ENCODE peak calls at places on chromosome 15, in nine cellular contexts. One of them, this sample, is unnamed.

GRCh38 chr15:99306694-99307338 is 55.5 kb downstream of the LRRC28 start:
- DNase-seq in HuH-7: no peak
- DNase-seq in ELF-1: no peak
- DNase-seq in heart left ventricle: peak
- DNase-seq in mucosa of gallbladder: peak
- DNase-seq in NCI-H460: no peak
- DNase-seq in thyroid gland: peak
- DNase-seq in COLO829: no peak
- DNase-seq in caudate nucleus: no peak
- DNase-seq in this sample: no peak

GRCh38 chr15:52855157-52855556 is 65.0 kb upstream of the ONECUT1 start:
- DNase-seq in mucosa of gallbladder: no peak
- DNase-seq in caudate nucleus: no peak
- DNase-seq in COLO829: no peak
- DNase-seq in thyroid gland: no peak
- DNase-seq in HuH-7: no peak
- DNase-seq in heart left ventricle: no peak
- DNase-seq in NCI-H460: no peak
- DNase-seq in ELF-1: no peak
- DNase-seq in this sample: no peak

GRCh38 chr15:35427091-35427490 is 118.9 kb downstream of the DPH6 start:
- DNase-seq in NCI-H460: peak
- DNase-seq in caudate nucleus: no peak
- DNase-seq in HuH-7: no peak
- DNase-seq in mucosa of gallbladder: no peak
- DNase-seq in heart left ventricle: no peak
- DNase-seq in thyroid gland: no peak
- DNase-seq in COLO829: no peak
- DNase-seq in ELF-1: no peak
- DNase-seq in this sample: no peak

GRCh38 chr15:40831861-40832260 is 3.4 kb upstream of the PPP1R14D start:
- DNase-seq in caudate nucleus: no peak
- DNase-seq in NCI-H460: no peak
- DNase-seq in thyroid gland: no peak
- DNase-seq in COLO829: no peak
- DNase-seq in ELF-1: no peak
- DNase-seq in mucosa of gallbladder: no peak
- DNase-seq in HuH-7: no peak
- DNase-seq in heart left ventricle: no peak
- DNase-seq in this sample: no peak

GRCh38 chr15:73333001-73333400 is 35.8 kb downstream of the HCN4 start:
- DNase-seq in NCI-H460: no peak
- DNase-seq in thyroid gland: no peak
- DNase-seq in caudate nucleus: no peak
- DNase-seq in HuH-7: no peak
- DNase-seq in COLO829: no peak
- DNase-seq in mucosa of gallbladder: no peak
- DNase-seq in ELF-1: no peak
- DNase-seq in heart left ventricle: no peak
- DNase-seq in this sample: no peak

GRCh38 chr15:59537384-59537783 is 74.2 kb upstream of the GCNT3 start:
- DNase-seq in mucosa of gallbladder: no peak
- DNase-seq in caudate nucleus: no peak
- DNase-seq in NCI-H460: no peak
- DNase-seq in COLO829: no peak
- DNase-seq in thyroid gland: no peak
- DNase-seq in ELF-1: no peak
- DNase-seq in heart left ventricle: no peak
- DNase-seq in HuH-7: no peak
- DNase-seq in this sample: no peak

GRCh38 chr15:57109005-57109404 is 190.6 kb downstream of the TCF12 start:
- DNase-seq in ELF-1: no peak
- DNase-seq in NCI-H460: no peak
- DNase-seq in caudate nucleus: no peak
- DNase-seq in HuH-7: no peak
- DNase-seq in COLO829: no peak
- DNase-seq in mucosa of gallbladder: no peak
- DNase-seq in thyroid gland: no peak
- DNase-seq in heart left ventricle: no peak
- DNase-seq in this sample: no peak

GRCh38 chr15:91885714-91886265 is 32.3 kb downstream of the SLCO3A1 start:
- DNase-seq in caudate nucleus: no peak
- DNase-seq in NCI-H460: no peak
- DNase-seq in ELF-1: peak
- DNase-seq in HuH-7: no peak
- DNase-seq in COLO829: no peak
- DNase-seq in heart left ventricle: no peak
- DNase-seq in mucosa of gallbladder: no peak
- DNase-seq in thyroid gland: no peak
- DNase-seq in this sample: no peak

GRCh38 chr15:46768287-46768686 is 949.0 kb upstream of the SEMA6D start:
- DNase-seq in mucosa of gallbladder: no peak
- DNase-seq in NCI-H460: no peak
- DNase-seq in HuH-7: no peak
- DNase-seq in heart left ventricle: no peak
- DNase-seq in COLO829: no peak
- DNase-seq in thyroid gland: no peak
- DNase-seq in caudate nucleus: no peak
- DNase-seq in ELF-1: peak
- DNase-seq in this sample: peak

GRCh38 chr15:65791335-65792129 is 561 bp downstream of the DENND4A start:
- DNase-seq in NCI-H460: no peak
- DNase-seq in mucosa of gallbladder: peak
- DNase-seq in HuH-7: peak
- DNase-seq in thyroid gland: peak
- DNase-seq in COLO829: no peak
- DNase-seq in caudate nucleus: peak
- DNase-seq in heart left ventricle: peak
- DNase-seq in ELF-1: peak
- DNase-seq in this sample: peak

GRCh38 chr15:96181873-96182301 is 148.6 kb upstream of the NR2F2 start:
- DNase-seq in ELF-1: no peak
- DNase-seq in NCI-H460: no peak
- DNase-seq in heart left ventricle: peak
- DNase-seq in HuH-7: no peak
- DNase-seq in mucosa of gallbladder: peak
- DNase-seq in COLO829: no peak
- DNase-seq in thyroid gland: no peak
- DNase-seq in caudate nucleus: no peak
- DNase-seq in this sample: no peak

GRCh38 chr15:90659481-90659880 is 57.7 kb upstream of the BLM start:
- DNase-seq in HuH-7: no peak
- DNase-seq in thyroid gland: no peak
- DNase-seq in mucosa of gallbladder: no peak
- DNase-seq in heart left ventricle: no peak
- DNase-seq in ELF-1: no peak
- DNase-seq in COLO829: no peak
- DNase-seq in NCI-H460: no peak
- DNase-seq in caudate nucleus: no peak
- DNase-seq in this sample: no peak

GRCh38 chr15:69794643-69795461 is 302.9 kb downstream of the TLE3 start:
- DNase-seq in mucosa of gallbladder: no peak
- DNase-seq in thyroid gland: peak
- DNase-seq in COLO829: peak
- DNase-seq in caudate nucleus: no peak
- DNase-seq in HuH-7: no peak
- DNase-seq in NCI-H460: no peak
- DNase-seq in ELF-1: peak
- DNase-seq in heart left ventricle: no peak
- DNase-seq in this sample: peak

GRCh38 chr15:25056484-25057429 is 102.0 kb downstream of the SNRPN start:
- DNase-seq in mucosa of gallbladder: peak
- DNase-seq in ELF-1: no peak
- DNase-seq in COLO829: no peak
- DNase-seq in HuH-7: no peak
- DNase-seq in caudate nucleus: no peak
- DNase-seq in thyroid gland: no peak
- DNase-seq in heart left ventricle: no peak
- DNase-seq in NCI-H460: no peak
- DNase-seq in this sample: peak

GRCh38 chr15:77508541-77509505 is 88.1 kb downstream of the HMG20A start:
- DNase-seq in HuH-7: no peak
- DNase-seq in thyroid gland: peak
- DNase-seq in mucosa of gallbladder: no peak
- DNase-seq in COLO829: no peak
- DNase-seq in ELF-1: peak
- DNase-seq in caudate nucleus: no peak
- DNase-seq in heart left ventricle: peak
- DNase-seq in NCI-H460: no peak
- DNase-seq in this sample: no peak

GRCh38 chr15:59168536-59168935 is 38.1 kb upstream of the LDHAL6B start:
- DNase-seq in heart left ventricle: no peak
- DNase-seq in thyroid gland: no peak
- DNase-seq in NCI-H460: no peak
- DNase-seq in HuH-7: no peak
- DNase-seq in COLO829: no peak
- DNase-seq in caudate nucleus: no peak
- DNase-seq in ELF-1: no peak
- DNase-seq in mucosa of gallbladder: no peak
- DNase-seq in this sample: no peak

GRCh38 chr15:27480642-27481041 is 509.7 kb downstream of the GABRG3 start:
- DNase-seq in heart left ventricle: no peak
- DNase-seq in COLO829: no peak
- DNase-seq in thyroid gland: no peak
- DNase-seq in ELF-1: no peak
- DNase-seq in NCI-H460: no peak
- DNase-seq in mucosa of gallbladder: no peak
- DNase-seq in HuH-7: no peak
- DNase-seq in caudate nucleus: no peak
- DNase-seq in this sample: no peak

GRCh38 chr15:55221090-55222011 is 24.6 kb upstream of the RSL24D1 start:
- DNase-seq in caudate nucleus: no peak
- DNase-seq in heart left ventricle: no peak
- DNase-seq in thyroid gland: peak
- DNase-seq in mucosa of gallbladder: no peak
- DNase-seq in COLO829: no peak
- DNase-seq in NCI-H460: peak
- DNase-seq in ELF-1: peak
- DNase-seq in HuH-7: peak
- DNase-seq in this sample: peak

GRCh38 chr15:101559938-101560337 is 70.4 kb upstream of the PCSK6 start:
- DNase-seq in NCI-H460: no peak
- DNase-seq in COLO829: no peak
- DNase-seq in heart left ventricle: no peak
- DNase-seq in mucosa of gallbladder: no peak
- DNase-seq in thyroid gland: no peak
- DNase-seq in HuH-7: no peak
- DNase-seq in caudate nucleus: no peak
- DNase-seq in ELF-1: no peak
- DNase-seq in this sample: peak

GRCh38 chr15:57054351-57054750 is 135.9 kb downstream of the TCF12 start:
- DNase-seq in caudate nucleus: no peak
- DNase-seq in ELF-1: no peak
- DNase-seq in NCI-H460: no peak
- DNase-seq in HuH-7: no peak
- DNase-seq in COLO829: no peak
- DNase-seq in heart left ventricle: no peak
- DNase-seq in mucosa of gallbladder: no peak
- DNase-seq in thyroid gland: no peak
- DNase-seq in this sample: no peak

GRCh38 chr15:61668444-61668843 is 391.8 kb downstream of the VPS13C start:
- DNase-seq in heart left ventricle: no peak
- DNase-seq in thyroid gland: no peak
- DNase-seq in NCI-H460: no peak
- DNase-seq in COLO829: no peak
- DNase-seq in HuH-7: no peak
- DNase-seq in mucosa of gallbladder: no peak
- DNase-seq in ELF-1: peak
- DNase-seq in caudate nucleus: no peak
- DNase-seq in this sample: peak

GRCh38 chr15:67812232-67812631 is 13.1 kb upstream of the SKOR1 start:
- DNase-seq in caudate nucleus: no peak
- DNase-seq in heart left ventricle: no peak
- DNase-seq in HuH-7: no peak
- DNase-seq in NCI-H460: no peak
- DNase-seq in mucosa of gallbladder: no peak
- DNase-seq in thyroid gland: no peak
- DNase-seq in COLO829: no peak
- DNase-seq in ELF-1: no peak
- DNase-seq in this sample: peak

GRCh38 chr15:51137024-51137423 is 42.3 kb upstream of the TNFAIP8L3 start:
- DNase-seq in COLO829: no peak
- DNase-seq in thyroid gland: no peak
- DNase-seq in NCI-H460: no peak
- DNase-seq in heart left ventricle: no peak
- DNase-seq in ELF-1: no peak
- DNase-seq in caudate nucleus: no peak
- DNase-seq in mucosa of gallbladder: no peak
- DNase-seq in HuH-7: no peak
- DNase-seq in this sample: no peak

GRCh38 chr15:37135225-37135624 is 34.9 kb upstream of the MEIS2 start:
- DNase-seq in HuH-7: peak
- DNase-seq in ELF-1: peak
- DNase-seq in mucosa of gallbladder: no peak
- DNase-seq in NCI-H460: no peak
- DNase-seq in heart left ventricle: no peak
- DNase-seq in thyroid gland: no peak
- DNase-seq in caudate nucleus: no peak
- DNase-seq in COLO829: peak
- DNase-seq in this sample: peak

GRCh38 chr15:63601727-63602185 is 4.6 kb downstream of the FBXL22 start:
- DNase-seq in mucosa of gallbladder: no peak
- DNase-seq in caudate nucleus: no peak
- DNase-seq in NCI-H460: no peak
- DNase-seq in ELF-1: no peak
- DNase-seq in COLO829: no peak
- DNase-seq in thyroid gland: peak
- DNase-seq in heart left ventricle: no peak
- DNase-seq in HuH-7: no peak
- DNase-seq in this sample: no peak

GRCh38 chr15:89760303-89761008 is 9.4 kb upstream of the MESP1 start:
- DNase-seq in HuH-7: peak
- DNase-seq in heart left ventricle: peak
- DNase-seq in caudate nucleus: peak
- DNase-seq in NCI-H460: peak
- DNase-seq in COLO829: peak
- DNase-seq in ELF-1: peak
- DNase-seq in mucosa of gallbladder: peak
- DNase-seq in thyroid gland: peak
- DNase-seq in this sample: peak

GRCh38 chr15:85582076-85582718 is 201.8 kb downstream of the AKAP13 start:
- DNase-seq in HuH-7: no peak
- DNase-seq in heart left ventricle: no peak
- DNase-seq in COLO829: no peak
- DNase-seq in NCI-H460: no peak
- DNase-seq in ELF-1: no peak
- DNase-seq in thyroid gland: peak
- DNase-seq in caudate nucleus: no peak
- DNase-seq in mucosa of gallbladder: peak
- DNase-seq in this sample: no peak